ENCODE peak calls at places on chromosome 3, in seven cellular contexts. J is cardiac muscle cell, U is tibial artery, W is tibial nerve, G is ovary, R is right lobe of liver, S is testis. B is an unnamed sample. For H3K27me3, the result is how much of the 10 kb centered on the place peaks cover.

GRCh38 chr3:170862618-170863374 is 7.2 kb downstream of the RPL22L1 start:
- DNase-seq in J (peak), U (no peak), W (no peak), G (no peak), R (no peak), S (no peak), B (no peak)

GRCh38 chr3:54056521-54056920 is 65.8 kb upstream of the CACNA2D3 start:
- DNase-seq in J (no peak), U (no peak), W (no peak), G (no peak), R (no peak), S (no peak), B (no peak)

GRCh38 chr3:130925628-130926027 is 31.7 kb downstream of the ATP2C1 start:
- DNase-seq in J (peak), U (no peak), W (no peak), G (no peak), R (no peak), S (no peak), B (no peak)

GRCh38 chr3:105362021-105362665 is 4.6 kb upstream of the ALCAM start:
- DNase-seq in J (peak), U (no peak), W (no peak), G (no peak), R (no peak), S (no peak), B (no peak)

GRCh38 chr3:101868534-101869464 is 19.5 kb downstream of the NFKBIZ start:
- DNase-seq in J (peak), U (no peak), W (peak), G (no peak), R (no peak), S (no peak), B (no peak)

GRCh38 chr3:155791190-155791589 is 14.9 kb downstream of the C3orf33 start:
- DNase-seq in J (no peak), U (no peak), W (no peak), G (no peak), R (no peak), S (no peak), B (no peak)

GRCh38 chr3:14647976-14648955 is 3.3 kb upstream of the CCDC174 start:
- DNase-seq in J (no peak), U (no peak), W (no peak), G (no peak), R (no peak), S (no peak), B (no peak)

GRCh38 chr3:55620361-55621025 is 133.4 kb upstream of the WNT5A start:
- DNase-seq in J (no peak), U (no peak), W (no peak), G (no peak), R (no peak), S (no peak), B (no peak)

GRCh38 chr3:22908974-22909507 is 294.1 kb upstream of the UBE2E2 start:
- DNase-seq in J (no peak), U (no peak), W (no peak), G (no peak), R (no peak), S (no peak), B (no peak)

GRCh38 chr3:100048248-100048647 is 66.1 kb downstream of the FILIP1L start:
- DNase-seq in J (no peak), U (no peak), W (no peak), G (no peak), R (no peak), S (no peak), B (no peak)

GRCh38 chr3:67335813-67336212 is 318.6 kb downstream of the SUCLG2 start:
- DNase-seq in J (no peak), U (no peak), W (peak), G (no peak), R (no peak), S (no peak), B (no peak)

GRCh38 chr3:169147246-169148008 is 516.1 kb downstream of the MECOM start:
- DNase-seq in J (peak), U (peak), W (no peak), G (peak), R (peak), S (peak), B (peak)

GRCh38 chr3:125651246-125651645 is 55.9 kb upstream of the OSBPL11 start:
- DNase-seq in J (no peak), U (no peak), W (no peak), G (no peak), R (no peak), S (no peak), B (no peak)

GRCh38 chr3:197023241-197023997 is 6.2 kb downstream of the MELTF start:
- DNase-seq in J (no peak), U (no peak), W (no peak), G (peak), R (no peak), S (peak), B (no peak)

GRCh38 chr3:106825962-106826605 is 551.2 kb upstream of the CCDC54 start:
- DNase-seq in J (peak), U (no peak), W (no peak), G (no peak), R (no peak), S (no peak), B (no peak)

GRCh38 chr3:187828571-187829452 is 83.5 kb upstream of the BCL6 start:
- DNase-seq in J (no peak), U (no peak), W (no peak), G (no peak), R (no peak), S (no peak), B (no peak)

GRCh38 chr3:177322846-177323245 is 125.6 kb upstream of the TBL1XR1 start:
- DNase-seq in J (no peak), U (no peak), W (no peak), G (no peak), R (no peak), S (no peak), B (no peak)

GRCh38 chr3:59418836-59419235 is 369.0 kb upstream of the CFAP20DC start:
- DNase-seq in J (no peak), U (no peak), W (no peak), G (no peak), R (no peak), S (no peak), B (no peak)

GRCh38 chr3:66991478-66991877 is 6.6 kb upstream of the KBTBD8 start:
- DNase-seq in J (peak), U (no peak), W (no peak), G (no peak), R (no peak), S (no peak), B (no peak)

GRCh38 chr3:122932251-122932967 is 95.2 kb downstream of the SEMA5B start:
- DNase-seq in J (peak), U (no peak), W (no peak), G (no peak), R (no peak), S (peak), B (no peak)

GRCh38 chr3:69951616-69952015 is 47.9 kb upstream of the SAMMSON start:
- DNase-seq in J (no peak), U (no peak), W (no peak), G (no peak), R (no peak), S (no peak), B (no peak)

GRCh38 chr3:152232001-152232400 is 36.7 kb upstream of the MBNL1 start:
- DNase-seq in J (no peak), U (no peak), W (no peak), G (no peak), R (no peak), S (no peak), B (no peak)

GRCh38 chr3:32154180-32154579 is 47.8 kb downstream of the GPD1L start:
- DNase-seq in J (no peak), U (no peak), W (no peak), G (no peak), R (no peak), S (peak), B (no peak)

GRCh38 chr3:42525736-42526345 is 23.4 kb downstream of the VIPR1 start:
- DNase-seq in J (no peak), U (no peak), W (no peak), G (no peak), R (no peak), S (no peak), B (no peak)

GRCh38 chr3:124778061-124778460 is 47.8 kb downstream of the UMPS start:
- DNase-seq in J (no peak), U (no peak), W (no peak), G (peak), R (no peak), S (no peak), B (no peak)

GRCh38 chr3:117892991-117893390 is 1141.7 kb downstream of the IGSF11 start:
- DNase-seq in J (no peak), U (no peak), W (no peak), G (no peak), R (no peak), S (no peak), B (no peak)

GRCh38 chr3:57224856-57225255 is 2.7 kb upstream of the APPL1 start:
- DNase-seq in J (no peak), U (no peak), W (no peak), G (no peak), R (no peak), S (no peak), B (no peak)

GRCh38 chr3:97720417-97720816 is 44.1 kb upstream of the ARL6 start:
- DNase-seq in J (no peak), U (no peak), W (no peak), G (no peak), R (no peak), S (no peak), B (no peak)

GRCh38 chr3:129424185-129424841 is 4.1 kb downstream of the EFCAB12 start:
- DNase-seq in J (peak), U (no peak), W (no peak), G (no peak), R (no peak), S (no peak), B (no peak)

GRCh38 chr3:129421236-129421883 is 7.1 kb downstream of the EFCAB12 start:
- DNase-seq in J (no peak), U (no peak), W (no peak), G (no peak), R (no peak), S (no peak), B (no peak)

GRCh38 chr3:129422897-129423296 is 5.5 kb downstream of the EFCAB12 start:
- DNase-seq in J (no peak), U (no peak), W (no peak), G (no peak), R (no peak), S (no peak), B (no peak)

GRCh38 chr3:129419476-129419875 is 9.0 kb downstream of the EFCAB12 start:
- DNase-seq in J (no peak), U (no peak), W (no peak), G (no peak), R (no peak), S (no peak), B (no peak)

DNA sequence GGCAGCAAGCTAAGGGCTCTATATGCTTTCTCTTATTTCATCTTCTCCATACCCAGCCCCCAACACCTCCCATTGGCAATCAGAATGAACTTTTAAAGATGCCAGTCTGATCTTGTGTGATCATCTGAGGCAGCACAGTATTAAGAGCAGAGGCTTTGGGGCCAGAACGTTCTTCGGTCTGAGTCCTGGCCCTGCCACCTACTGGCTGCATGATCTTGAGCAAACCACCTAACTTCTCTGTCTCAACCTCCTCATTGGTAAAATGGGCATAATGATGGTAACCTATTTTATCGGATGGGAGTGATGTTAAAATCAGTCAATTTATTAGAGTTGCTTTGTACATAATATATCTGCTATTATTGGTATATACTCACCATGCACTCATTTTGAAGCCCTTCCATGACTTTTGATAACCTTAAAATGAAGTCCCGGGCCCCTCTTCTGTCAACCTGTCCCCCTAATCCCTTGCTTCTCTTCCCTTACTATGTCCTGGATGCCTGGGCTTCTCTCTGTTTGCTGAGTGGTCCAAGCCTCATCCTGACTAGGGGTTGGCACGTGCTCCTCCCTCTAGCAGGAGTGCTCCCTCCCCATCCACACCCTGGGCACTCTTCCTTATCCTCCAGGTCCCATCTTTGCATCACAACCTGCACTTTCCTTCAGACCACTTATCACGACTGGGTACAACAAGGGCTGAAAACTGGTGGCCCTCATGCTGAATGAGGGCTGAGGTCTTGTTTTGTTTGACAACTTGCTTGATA is 6.3 kb downstream of the EFCAB12 start:
- DNase-seq in J (no peak), U (no peak), W (no peak), G (no peak), R (no peak), S (no peak), B (no peak)
- TF ChIP-seq CTCF in J (peak), U (no peak), W (no peak), G (no peak), R (peak), S (no peak), B (no peak)

GRCh38 chr3:13276438-13277129 is 143.5 kb downstream of the NUP210 start:
- DNase-seq in J (no peak), U (no peak), W (no peak), G (no peak), R (peak), S (no peak), B (peak)
- H3K27me3 ChIP-seq in J (under half), U (under half), W (under half), G (under half), R (under half), S (under half), B (under half)

DNA sequence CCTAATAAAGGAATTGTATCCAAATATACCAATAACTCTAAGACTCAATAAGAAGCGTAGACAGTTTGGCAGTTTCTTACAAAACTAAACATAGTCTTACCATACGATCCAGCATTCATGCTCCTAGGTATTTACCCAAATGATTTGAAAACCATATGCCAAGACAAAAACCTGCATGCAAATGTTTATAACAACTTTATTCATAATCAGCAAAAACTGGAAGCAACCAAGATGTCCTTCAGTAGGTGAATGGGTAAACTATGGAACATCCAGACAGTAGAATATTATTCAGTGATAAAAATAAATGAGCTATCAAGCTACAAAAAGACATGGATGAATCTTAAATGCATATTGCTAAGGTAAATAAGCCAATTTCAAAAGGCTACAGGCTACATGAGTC is 58.4 kb downstream of the SYN2 start:
- DNase-seq in J (no peak), U (no peak), W (no peak), G (no peak), R (no peak), S (no peak), B (no peak)
- TF ChIP-seq CTCF in J (no peak), U (no peak), W (no peak), G (no peak), R (no peak), S (no peak), B (no peak)

GRCh38 chr3:62376906-62377865 is 3.8 kb upstream of the FEZF2 start:
- DNase-seq in J (no peak), U (no peak), W (no peak), G (no peak), R (no peak), S (no peak), B (no peak)

GRCh38 chr3:62376187-62376720 is 2.9 kb upstream of the FEZF2 start:
- DNase-seq in J (no peak), U (no peak), W (no peak), G (no peak), R (no peak), S (no peak), B (no peak)

GRCh38 chr3:62379206-62379834 is 6.0 kb upstream of the FEZF2 start:
- DNase-seq in J (no peak), U (no peak), W (no peak), G (no peak), R (no peak), S (no peak), B (no peak)

GRCh38 chr3:62375655-62376054 is 2.3 kb upstream of the FEZF2 start:
- DNase-seq in J (no peak), U (no peak), W (no peak), G (no peak), R (no peak), S (no peak), B (no peak)

GRCh38 chr3:62378329-62378789 is 5.0 kb upstream of the FEZF2 start:
- DNase-seq in J (no peak), U (no peak), W (no peak), G (no peak), R (no peak), S (no peak), B (no peak)
- H3K27me3 ChIP-seq in J (half or more), U (under half), W (half or more), G (under half), R (under half), S (under half), B (under half)

DNA sequence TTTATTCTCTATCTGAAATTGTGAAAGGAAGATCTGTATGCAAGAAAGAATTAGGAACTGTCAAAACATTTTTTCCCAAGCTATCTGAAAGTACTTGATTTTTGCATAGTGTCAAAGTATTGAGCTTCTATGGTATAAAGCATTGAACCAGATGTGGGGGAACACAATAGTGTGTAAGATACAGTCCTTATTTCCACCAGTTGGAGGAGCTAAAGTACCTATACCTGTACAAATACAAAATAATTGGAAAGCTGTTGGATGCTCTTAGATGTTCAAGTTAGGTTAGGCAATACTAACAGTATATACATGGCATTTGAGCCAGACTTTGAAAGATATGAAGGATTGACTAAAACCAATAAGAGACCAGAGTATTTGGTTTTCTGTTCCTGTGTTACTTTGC is 148.4 kb downstream of the B3GALNT1 start:
- DNase-seq in J (peak), U (no peak), W (no peak), G (no peak), R (no peak), S (no peak), B (no peak)
- TF ChIP-seq CTCF in J (peak), U (no peak), W (no peak), G (no peak), R (peak), S (peak), B (no peak)

DNA sequence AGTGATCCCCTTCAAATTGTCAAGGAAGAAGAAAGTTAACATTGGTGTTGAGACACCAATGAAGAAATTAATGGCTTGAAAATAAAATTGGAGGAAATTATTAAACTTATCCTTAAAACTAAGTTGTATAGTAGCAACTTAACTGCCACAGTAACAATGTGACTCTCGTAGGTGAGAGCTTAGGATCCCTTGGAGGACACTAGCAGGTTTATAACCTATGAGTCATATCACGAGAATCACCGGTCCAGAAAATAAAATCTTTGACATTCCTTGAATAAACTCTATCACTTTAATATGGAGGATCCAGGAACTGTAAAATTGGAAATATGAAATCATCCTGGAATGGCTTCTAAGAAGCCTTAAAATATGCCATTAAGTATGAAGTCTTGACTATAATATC is 2.1 kb downstream of the GHSR start:
- DNase-seq in J (no peak), U (no peak), W (no peak), G (no peak), R (no peak), S (no peak), B (no peak)
- H3K27me3 ChIP-seq in J (half or more), U (under half), W (half or more), G (under half), R (under half), S (under half), B (under half)

GRCh38 chr3:35624698-35625097 is 14.6 kb upstream of the ARPP21 start:
- DNase-seq in J (peak), U (no peak), W (no peak), G (no peak), R (no peak), S (no peak), B (no peak)
- TF ChIP-seq CTCF in J (no peak), U (no peak), W (no peak), G (no peak), R (no peak), S (no peak), B (no peak)

DNA sequence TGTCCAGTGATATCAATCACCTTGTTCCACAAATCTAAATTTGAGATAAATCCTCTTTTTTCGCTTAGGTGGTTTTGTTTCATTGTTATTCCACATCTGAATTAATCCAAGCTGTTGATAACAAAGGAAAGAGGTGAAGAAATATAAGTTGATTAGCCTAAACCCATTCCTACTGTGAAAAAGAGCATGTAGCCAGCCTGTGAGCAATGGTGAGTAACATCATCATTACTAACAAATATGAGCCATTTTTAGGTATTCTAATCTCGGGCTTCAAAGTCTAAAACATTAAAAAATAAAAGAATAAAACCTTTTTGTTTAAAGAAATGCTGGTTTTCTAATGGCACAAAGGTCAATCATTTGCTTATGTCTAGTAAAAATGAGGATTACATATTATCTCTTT is 52.1 kb upstream of the P3H2 start:
- DNase-seq in J (no peak), U (no peak), W (no peak), G (no peak), R (no peak), S (no peak), B (no peak)
- H3K27me3 ChIP-seq in J (under half), U (under half), W (under half), G (under half), R (under half), S (under half), B (under half)

DNA sequence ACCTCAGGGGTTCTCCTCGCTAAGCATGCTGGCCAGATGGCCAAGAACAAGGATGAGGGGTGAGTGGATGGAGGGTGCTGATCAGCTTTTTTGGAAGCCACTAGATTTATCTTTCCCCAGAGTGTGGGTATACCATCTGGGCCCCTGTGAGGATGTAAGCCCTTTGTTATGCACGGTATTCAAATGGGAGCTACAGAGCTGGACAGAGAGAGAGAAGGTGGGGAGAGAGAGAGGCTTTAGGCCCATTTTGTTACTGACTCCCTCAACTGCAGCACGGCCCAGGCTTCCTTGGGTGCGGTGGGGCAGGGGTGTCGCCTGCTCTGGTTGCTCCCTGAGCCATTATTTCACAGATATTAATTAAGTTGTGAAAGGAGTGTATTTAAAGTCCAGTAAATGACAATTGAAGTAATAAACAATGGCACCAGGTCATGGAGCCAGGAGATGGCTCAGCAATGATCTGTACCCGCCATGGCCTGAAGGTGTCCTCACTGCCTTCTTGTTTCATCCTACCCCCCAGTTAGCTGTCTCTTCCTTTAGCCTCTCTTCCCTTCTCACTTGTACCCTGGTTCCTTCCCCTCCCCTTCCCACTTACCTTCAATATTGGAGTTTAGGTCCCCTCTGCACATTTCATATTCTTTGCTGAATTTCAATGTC is 158.0 kb downstream of the CLSTN2 start:
- DNase-seq in J (no peak), U (no peak), W (no peak), G (no peak), R (no peak), S (no peak), B (no peak)
- TF ChIP-seq CTCF in J (no peak), U (no peak), W (no peak), G (no peak), R (peak), S (no peak), B (no peak)

B was measured in sigmoid colon.